ENCODE peak calls at places on chromosomes 1 and 21, in seven cellular contexts. I is HS-5; T is cardiac muscle cell; K is neural progenitor cell; S is stimulated activated CD8-positive, alpha-beta memory T cell treated with anti-CD3 and anti-CD28 coated beads, Interleukin-15, amount 100 ng/mL, for 24 hours; H is stimulated activated CD4-positive, alpha-beta T cell treated with anti-CD3 and anti-CD28 coated beads, Interleukin-12 subunit alpha, Interleukin-12 subunit beta, amount 100 ng/mL, for 24 hours; E is ACHN. G is an unnamed sample.

GRCh38 chr1:25169610-25170009 is 62.7 kb downstream of the SYF2 start:
- DNase-seq in S (no peak), H (no peak), T (no peak), E (no peak), I (no peak), K (no peak), G (no peak)

GRCh38 chr1:36406440-36406839 is 8.7 kb upstream of the LSM10 start:
- DNase-seq in S (no peak), E (no peak), H (no peak), T (no peak), K (no peak), I (no peak), G (no peak)

GRCh38 chr21:41953249-41953830 is 478 bp downstream of the C2CD2 start:
- DNase-seq in I (no peak), S (no peak), H (no peak), K (peak; percentile 55), T (peak; percentile 45), E (peak; percentile 16), G (no peak)

GRCh38 chr1:4622821-4623220 is 31.6 kb upstream of the AJAP1 start:
- DNase-seq in E (no peak), K (no peak), S (no peak), T (no peak), H (no peak), I (no peak), G (no peak)

GRCh38 chr1:28104866-28105467 is 16.6 kb upstream of the EYA3 start:
- DNase-seq in E (peak; percentile 67), K (peak; percentile 71), H (no peak), S (no peak), I (no peak), T (peak; percentile 29), G (peak; percentile 52)

GRCh38 chr1:205317311-205317917 is 4.1 kb downstream of the NUAK2 start:
- DNase-seq in K (no peak), T (peak; percentile 94), E (peak; percentile 87), H (no peak), I (no peak), S (no peak), G (no peak)

GRCh38 chr1:3119748-3120524 is 50.9 kb downstream of the PRDM16 start:
- DNase-seq in E (no peak), H (no peak), S (no peak), K (no peak), I (no peak), T (no peak), G (no peak)

GRCh38 chr1:201481761-201482493 is 12.9 kb upstream of the PHLDA3 start:
- DNase-seq in S (peak; percentile 53), E (peak; percentile 83), H (peak; percentile 78), K (peak; percentile 92), I (no peak), T (peak; percentile 94), G (peak; percentile 91)

GRCh38 chr1:156897078-156897825 is 3.7 kb downstream of the PEAR1 start:
- DNase-seq in S (no peak), E (peak; percentile 91), H (no peak), T (no peak), K (no peak), I (peak; percentile 56), G (no peak)

GRCh38 chr1:150906813-150907212 is 19.4 kb upstream of the SETDB1 start:
- DNase-seq in E (no peak), S (no peak), I (no peak), T (no peak), K (no peak), H (no peak), G (no peak)

GRCh38 chr1:36589006-36589405 is 106.3 kb upstream of the CSF3R start:
- DNase-seq in T (no peak), K (no peak), I (no peak), S (no peak), E (no peak), H (no peak), G (no peak)

GRCh38 chr1:28640766-28641165 is 2.1 kb downstream of the TAF12 start:
- DNase-seq in T (peak; percentile 10), E (peak; percentile 48), H (no peak), I (no peak), K (peak; percentile 20), S (no peak), G (no peak)

GRCh38 chr1:74728736-74729135 is 4.1 kb downstream of the CRYZ start:
- DNase-seq in I (no peak), K (no peak), E (no peak), T (no peak), S (no peak), H (no peak), G (no peak)

GRCh38 chr1:41733021-41733420 is 185.7 kb downstream of the HIVEP3 start:
- DNase-seq in K (no peak), S (no peak), T (no peak), H (no peak), I (no peak), E (no peak), G (no peak)

GRCh38 chr1:234724517-234725176 is 114.7 kb upstream of the IRF2BP2 start:
- DNase-seq in K (peak; percentile 32), I (no peak), H (no peak), T (peak; percentile 53), E (no peak), S (no peak), G (peak; percentile 74)

GRCh38 chr1:14320518-14320917 is 278.0 kb upstream of the KAZN start:
- DNase-seq in K (no peak), S (no peak), T (no peak), H (no peak), I (no peak), E (no peak), G (no peak)

GRCh38 chr1:24111264-24111997 is 504 bp downstream of the MYOM3 start:
- DNase-seq in I (no peak), T (no peak), E (no peak), K (no peak), S (no peak), H (no peak), G (no peak)

GRCh38 chr1:2240251-2241156 is 12.4 kb downstream of the SKI start:
- DNase-seq in K (no peak), H (no peak), T (peak; percentile 34), S (no peak), E (no peak), I (no peak), G (no peak)

GRCh38 chr1:200279810-200280411 is 129.9 kb downstream of the ZNF281 start:
- DNase-seq in H (peak; percentile 27), S (no peak), E (peak; percentile 77), I (peak; percentile 20), K (peak; percentile 72), T (peak; percentile 52), G (peak; percentile 61)

GRCh38 chr1:90198616-90199015 is 203.7 kb downstream of the ZNF326 start:
- DNase-seq in S (no peak), T (peak; percentile 5), E (no peak), K (peak; percentile 76), I (no peak), H (no peak), G (no peak)

GRCh38 chr1:166952002-166952746 is 23.2 kb downstream of the ILDR2 start:
- DNase-seq in I (peak; percentile 53), K (peak; percentile 41), E (no peak), S (no peak), H (no peak), T (no peak), G (no peak)

GRCh38 chr1:155277896-155278688 is 829 bp downstream of the HCN3 start:
- DNase-seq in E (peak; percentile 62), K (peak; percentile 91), H (peak; percentile 70), I (no peak), S (peak; percentile 33), T (peak; percentile 87), G (peak; percentile 92)

GRCh38 chr1:199551967-199552565 is 475.4 kb upstream of the NR5A2 start:
- DNase-seq in S (no peak), K (peak; percentile 77), I (peak; percentile 15), H (peak; percentile 22), E (peak; percentile 79), T (peak; percentile 76), G (peak; percentile 14)

GRCh38 chr1:45767035-45767434 is 16.6 kb upstream of the IPP start:
- DNase-seq in I (no peak), K (no peak), S (no peak), T (no peak), H (no peak), E (no peak), G (no peak)

GRCh38 chr1:21289700-21290545 is at the start of gene ECE1:
- DNase-seq in T (peak; percentile 60), S (no peak), H (peak; percentile 28), E (peak; percentile 44), K (peak; percentile 76), I (no peak), G (no peak)

GRCh38 chr1:21369905-21370304 is 70.0 kb upstream of the NBPF3 start:
- DNase-seq in E (no peak), K (no peak), H (no peak), I (no peak), T (no peak), S (no peak), G (no peak)

GRCh38 chr1:22915816-22916468 is 56.7 kb downstream of the LACTBL1 start:
- DNase-seq in S (no peak), T (no peak), I (no peak), H (no peak), E (no peak), K (peak; percentile 33), G (no peak)

GRCh38 chr1:7366286-7366954 is 404.7 kb upstream of the VAMP3 start:
- DNase-seq in E (no peak), H (no peak), K (no peak), S (no peak), T (no peak), I (no peak), G (no peak)

GRCh38 chr21:34923202-34923601 is 125.9 kb downstream of the RUNX1 start:
- DNase-seq in E (no peak), S (no peak), T (no peak), K (no peak), I (no peak), H (no peak), G (no peak)

GRCh38 chr21:31732891-31733520 is 1.1 kb upstream of the SCAF4 start:
- DNase-seq in S (no peak), H (peak; percentile 21), E (peak; percentile 6), I (no peak), K (peak; percentile 23), T (no peak), G (peak; percentile 9)

GRCh38 chr1:43056460-43056859 is 97.8 kb upstream of the SLC2A1 start:
- DNase-seq in E (no peak), T (no peak), I (no peak), S (no peak), K (no peak), H (no peak), G (no peak)

GRCh38 chr1:173161510-173162221 is 45.5 kb downstream of the TNFSF4 start:
- DNase-seq in K (no peak), H (no peak), S (no peak), I (peak; percentile 44), E (peak; percentile 7), T (no peak), G (no peak)

GRCh38 chr1:23451452-23451851 is 26.9 kb upstream of the TCEA3 start:
- DNase-seq in S (no peak), T (no peak), I (no peak), K (no peak), H (no peak), E (no peak), G (no peak)

GRCh38 chr1:31697369-31697984 is 6.3 kb downstream of the COL16A1 start:
- DNase-seq in E (no peak), K (no peak), T (no peak), H (no peak), I (no peak), S (no peak), G (no peak)

GRCh38 chr1:206079130-206079529 is 26.2 kb downstream of the RHEX start:
- DNase-seq in T (no peak), K (no peak), H (no peak), I (no peak), S (no peak), E (no peak), G (no peak)

GRCh38 chr1:11736746-11737639 is 1.1 kb downstream of the AGTRAP start:
- DNase-seq in H (peak; percentile 34), E (peak; percentile 33), S (no peak), K (peak; percentile 57), T (peak; percentile 38), I (peak; percentile 83), G (peak; percentile 47)

GRCh38 chr1:23010734-23011449 is 4.8 kb downstream of the TEX46 start:
- DNase-seq in T (no peak), K (no peak), I (peak; percentile 89), E (peak; percentile 61), H (no peak), S (no peak), G (no peak)

GRCh38 chr21:14880922-14881321 is 183.9 kb downstream of the NRIP1 start:
- DNase-seq in E (no peak), S (no peak), I (peak; percentile 79), T (no peak), H (no peak), K (no peak), G (no peak)